ENCODE peak calls at places on chromosome 21, in seven cellular contexts. D is HCT116, Z is SK-N-SH, V is GM12878, I is K562, Q is H1, Y is HepG2. A is an unnamed sample.
A peak's percentile ranks its signal among the peaks of the same experiment; 100 is the strongest.

GRCh38 chr21:42732033-42732410 is 78.6 kb downstream of the PDE9A start:
- DNase-seq in Y (no peak), D (no peak), Q (no peak), I (no peak), V (no peak), Z (no peak), A (no peak)

GRCh38 chr21:46159390-46159789 is 4.0 kb upstream of the FTCD start:
- DNase-seq in Z (no peak), Y (no peak), D (no peak), V (no peak), Q (peak; percentile 36), I (no peak), A (no peak)

GRCh38 chr21:43876605-43877004 is 11.6 kb downstream of the AGPAT3 start:
- DNase-seq in Q (no peak), V (no peak), Z (no peak), I (no peak), Y (no peak), D (no peak), A (no peak)

GRCh38 chr21:42621166-42621827 is 32.1 kb upstream of the PDE9A start:
- DNase-seq in V (no peak), D (no peak), Y (peak; percentile 26), Z (no peak), Q (no peak), I (no peak), A (no peak)

GRCh38 chr21:38985423-38986378 is 180.0 kb downstream of the ETS2 start:
- DNase-seq in Q (no peak), I (peak; percentile 91), D (no peak), V (peak; percentile 12), Y (no peak), Z (peak; percentile 84), A (no peak)

GRCh38 chr21:46500224-46500861 is 41.7 kb downstream of the DIP2A start:
- DNase-seq in Z (no peak), V (no peak), I (peak; percentile 61), D (no peak), Y (peak; percentile 12), Q (no peak), A (peak; percentile 9)

GRCh38 chr21:32302560-32302959 is 3.9 kb downstream of the MRAP start:
- DNase-seq in Q (peak; percentile 20), Y (no peak), V (no peak), Z (no peak), D (no peak), I (no peak), A (no peak)

GRCh38 chr21:37207441-37208009 is 59.6 kb downstream of the VPS26C start:
- DNase-seq in V (peak; percentile 82), Q (no peak), D (peak; percentile 59), Y (peak; percentile 93), I (no peak), Z (peak; percentile 47), A (no peak)

GRCh38 chr21:14594967-14595366 is 48.9 kb upstream of the SAMSN1 start:
- DNase-seq in Q (no peak), Y (no peak), Z (no peak), D (no peak), I (no peak), V (no peak), A (no peak)

GRCh38 chr21:30166171-30166570 is 434 bp downstream of the CLDN17 start:
- DNase-seq in V (no peak), I (no peak), Z (no peak), Q (no peak), Y (no peak), D (no peak), A (no peak)

GRCh38 chr21:30336596-30336995 is 898 bp downstream of the KRTAP27-1 start:
- DNase-seq in D (no peak), V (no peak), Z (no peak), Y (no peak), I (no peak), Q (no peak), A (no peak)

GRCh38 chr21:32426592-32427051 is 14.1 kb downstream of the EVA1C start:
- DNase-seq in I (peak; percentile 6), D (no peak), V (no peak), Y (peak; percentile 23), Q (no peak), Z (no peak), A (no peak)

GRCh38 chr21:24939288-24939687 is 668.0 kb downstream of the MRPL39 start:
- DNase-seq in Q (no peak), I (no peak), Y (no peak), D (no peak), Z (no peak), V (no peak), A (peak; percentile 9)

GRCh38 chr21:35840197-35840799 is 220.0 kb downstream of the SETD4 start:
- DNase-seq in V (no peak), I (peak; percentile 43), Y (peak; percentile 50), Z (peak; percentile 38), D (peak; percentile 72), Q (no peak), A (peak; percentile 84)

GRCh38 chr21:42616366-42617340 is 36.8 kb upstream of the PDE9A start:
- DNase-seq in I (no peak), D (no peak), Y (no peak), Z (no peak), V (no peak), Q (no peak), A (no peak)

GRCh38 chr21:25571726-25572121 is 35.6 kb downstream of the MRPL39 start:
- DNase-seq in D (no peak), Y (no peak), V (no peak), I (no peak), Q (no peak), Z (no peak), A (no peak)

GRCh38 chr21:31731802-31732537 is at the start of gene SCAF4:
- DNase-seq in Z (peak; percentile 98), Q (peak; percentile 84), I (peak; percentile 97), D (peak; percentile 56), Y (peak; percentile 77), V (peak; percentile 28), A (peak; percentile 94)

GRCh38 chr21:36104306-36105300 is 30.3 kb upstream of the CBR3 start:
- DNase-seq in D (peak; percentile 24), Z (peak; percentile 33), V (no peak), Q (peak; percentile 92), I (peak; percentile 47), Y (no peak), A (no peak)

GRCh38 chr21:35780983-35781382 is 279.3 kb downstream of the SETD4 start:
- DNase-seq in Y (no peak), Z (no peak), V (no peak), Q (no peak), I (no peak), D (no peak), A (no peak)

GRCh38 chr21:34894401-34894800 is 154.7 kb downstream of the RUNX1 start:
- DNase-seq in D (no peak), I (no peak), Y (no peak), V (no peak), Q (no peak), Z (no peak), A (no peak)

GRCh38 chr21:42666918-42667317 is 13.5 kb downstream of the PDE9A start:
- DNase-seq in V (no peak), I (no peak), Q (no peak), Y (peak; percentile 39), D (no peak), Z (no peak), A (no peak)

GRCh38 chr21:35340273-35340672 is 291.2 kb upstream of the RUNX1 start:
- DNase-seq in V (no peak), D (peak; percentile 22), Q (no peak), Z (no peak), Y (peak; percentile 5), I (no peak), A (no peak)

GRCh38 chr21:31731112-31731801 is 661 bp downstream of the SCAF4 start:
- DNase-seq in Q (peak; percentile 71), I (peak; percentile 74), V (no peak), Z (peak; percentile 85), Y (peak; percentile 68), D (no peak), A (peak; percentile 41)

GRCh38 chr21:46023126-46023985 is 41.8 kb downstream of the COL6A1 start:
- DNase-seq in Y (no peak), V (no peak), D (no peak), Z (no peak), Q (no peak), I (no peak), A (no peak)

GRCh38 chr21:30240661-30241060 is 24.8 kb upstream of the CLDN8 start:
- DNase-seq in Y (no peak), Q (no peak), D (no peak), I (no peak), V (no peak), Z (no peak), A (no peak)

GRCh38 chr21:35223480-35224156 is 174.5 kb upstream of the RUNX1 start:
- DNase-seq in Y (no peak), I (no peak), Z (no peak), V (no peak), D (no peak), Q (no peak), A (no peak)

GRCh38 chr21:44927587-44928461 is 7.1 kb upstream of the ITGB2 start:
- DNase-seq in Y (peak; percentile 39), V (peak; percentile 87), D (no peak), Z (no peak), Q (no peak), I (peak; percentile 64), A (peak; percentile 79)
- TF ChIP-seq JUND in Y (no peak), V (no peak), D (no peak), Z (peak; percentile 40), Q (no peak), I (no peak), A (no peak)

GRCh38 chr21:41542727-41543126 is 34.8 kb upstream of the TMPRSS2 start:
- DNase-seq in D (no peak), Z (no peak), V (no peak), Y (no peak), Q (no peak), I (no peak), A (no peak)

GRCh38 chr21:41536827-41537103 is 28.8 kb upstream of the TMPRSS2 start:
- DNase-seq in Z (no peak), Y (no peak), V (no peak), I (no peak), D (no peak), Q (no peak), A (no peak)

GRCh38 chr21:41536076-41536826 is 28.3 kb upstream of the TMPRSS2 start:
- DNase-seq in I (no peak), Q (no peak), Z (no peak), Y (no peak), V (no peak), D (no peak), A (peak; percentile 91)

DNA sequence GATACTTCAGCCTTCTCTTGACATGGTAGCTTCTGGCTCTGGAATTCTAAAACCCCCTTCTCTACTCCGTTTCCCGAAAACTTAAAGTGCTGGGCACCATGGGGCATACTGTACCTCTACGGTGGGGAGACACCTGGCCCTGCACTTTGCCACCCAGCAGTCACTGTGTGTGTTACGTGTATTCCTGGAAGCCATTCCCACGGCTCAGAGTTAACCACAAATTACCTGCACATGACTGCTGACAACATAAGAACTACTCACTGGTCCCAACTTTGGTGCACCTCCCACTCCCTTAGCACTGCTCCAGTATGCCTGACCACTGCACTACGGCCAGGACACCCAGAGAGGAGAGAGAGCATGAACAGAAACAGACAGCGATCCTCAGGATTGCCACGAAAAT is 29.4 kb upstream of the TMPRSS2 start:
- DNase-seq in Z (no peak), I (no peak), D (no peak), Y (no peak), V (no peak), Q (no peak), A (peak; percentile 21)
- TF ChIP-seq JUND in Z (no peak), I (no peak), D (no peak), Y (no peak), V (no peak), Q (no peak), A (no peak)

GRCh38 chr21:17777321-17777720 is 41.8 kb downstream of the C21orf91 start:
- DNase-seq in Y (no peak), Z (no peak), D (no peak), I (no peak), V (no peak), Q (no peak), A (no peak)
- TF ChIP-seq JUND in Y (no peak), Z (no peak), D (no peak), I (no peak), V (no peak), Q (no peak), A (no peak)

GRCh38 chr21:27104749-27105439 is 138.0 kb upstream of the ADAMTS5 start:
- DNase-seq in V (no peak), Z (no peak), I (no peak), Y (no peak), Q (no peak), D (no peak), A (no peak)
- TF ChIP-seq JUND in V (no peak), Z (no peak), I (no peak), Y (no peak), Q (no peak), D (no peak), A (no peak)